ENCODE peak calls at places on chromosomes 2 and 18, in ten cellular contexts. One of them, this sample, is unnamed.

GRCh38 chr2:99854236-99854852 is 288.0 kb downstream of the AFF3 start:
- DNase-seq in GM12878: no peak
- DNase-seq in suprapubic skin: no peak
- DNase-seq in stomach: no peak
- DNase-seq in transverse colon: no peak
- DNase-seq in esophagus muscularis mucosa: no peak
- DNase-seq in K562: no peak
- DNase-seq in H1: no peak
- DNase-seq in sigmoid colon: no peak
- DNase-seq in SK-N-SH: no peak
- DNase-seq in this sample: no peak

GRCh38 chr18:44894011-44894410 is 213.3 kb downstream of the SETBP1 start:
- DNase-seq in GM12878: no peak
- DNase-seq in suprapubic skin: no peak
- DNase-seq in stomach: no peak
- DNase-seq in transverse colon: no peak
- DNase-seq in esophagus muscularis mucosa: no peak
- DNase-seq in K562: no peak
- DNase-seq in H1: no peak
- DNase-seq in sigmoid colon: no peak
- DNase-seq in SK-N-SH: no peak
- DNase-seq in this sample: no peak

GRCh38 chr18:69885841-69886531 is 61.7 kb downstream of the CD226 start:
- DNase-seq in GM12878: peak; percentile 72
- DNase-seq in suprapubic skin: no peak
- DNase-seq in stomach: no peak
- DNase-seq in transverse colon: no peak
- DNase-seq in esophagus muscularis mucosa: no peak
- DNase-seq in K562: no peak
- DNase-seq in H1: no peak
- DNase-seq in sigmoid colon: no peak
- DNase-seq in SK-N-SH: no peak
- DNase-seq in this sample: no peak

GRCh38 chr2:85743304-85743978 is 10.3 kb upstream of the ATOH8 start:
- DNase-seq in GM12878: no peak
- DNase-seq in suprapubic skin: no peak
- DNase-seq in stomach: no peak
- DNase-seq in transverse colon: no peak
- DNase-seq in esophagus muscularis mucosa: no peak
- DNase-seq in K562: no peak
- DNase-seq in H1: no peak
- DNase-seq in sigmoid colon: no peak
- DNase-seq in SK-N-SH: no peak
- DNase-seq in this sample: no peak

GRCh38 chr2:1833046-1833445 is 88.7 kb upstream of the PXDN start:
- DNase-seq in GM12878: no peak
- DNase-seq in suprapubic skin: peak; percentile 33
- DNase-seq in stomach: no peak
- DNase-seq in transverse colon: no peak
- DNase-seq in esophagus muscularis mucosa: no peak
- DNase-seq in K562: no peak
- DNase-seq in H1: no peak
- DNase-seq in sigmoid colon: no peak
- DNase-seq in SK-N-SH: no peak
- DNase-seq in this sample: no peak

GRCh38 chr18:45255142-45255890 is 360.0 kb upstream of the SLC14A2 start:
- DNase-seq in GM12878: no peak
- DNase-seq in suprapubic skin: peak; percentile 57
- DNase-seq in stomach: no peak
- DNase-seq in transverse colon: peak; percentile 13
- DNase-seq in esophagus muscularis mucosa: no peak
- DNase-seq in K562: no peak
- DNase-seq in H1: no peak
- DNase-seq in sigmoid colon: peak; percentile 78
- DNase-seq in SK-N-SH: no peak
- DNase-seq in this sample: no peak

GRCh38 chr2:96715658-96716057 is 24.2 kb downstream of the LMAN2L start:
- DNase-seq in GM12878: no peak
- DNase-seq in suprapubic skin: no peak
- DNase-seq in stomach: no peak
- DNase-seq in transverse colon: no peak
- DNase-seq in esophagus muscularis mucosa: no peak
- DNase-seq in K562: no peak
- DNase-seq in H1: no peak
- DNase-seq in sigmoid colon: no peak
- DNase-seq in SK-N-SH: no peak
- DNase-seq in this sample: no peak

GRCh38 chr2:66048667-66049066 is 386.3 kb upstream of the MEIS1 start:
- DNase-seq in GM12878: no peak
- DNase-seq in suprapubic skin: no peak
- DNase-seq in stomach: no peak
- DNase-seq in transverse colon: no peak
- DNase-seq in esophagus muscularis mucosa: no peak
- DNase-seq in K562: no peak
- DNase-seq in H1: no peak
- DNase-seq in sigmoid colon: no peak
- DNase-seq in SK-N-SH: no peak
- DNase-seq in this sample: no peak

GRCh38 chr2:31207790-31208189 is 9.5 kb downstream of the CAPN14 start:
- DNase-seq in GM12878: no peak
- DNase-seq in suprapubic skin: no peak
- DNase-seq in stomach: no peak
- DNase-seq in transverse colon: no peak
- DNase-seq in esophagus muscularis mucosa: no peak
- DNase-seq in K562: no peak
- DNase-seq in H1: peak; percentile 35
- DNase-seq in sigmoid colon: no peak
- DNase-seq in SK-N-SH: no peak
- DNase-seq in this sample: no peak

GRCh38 chr2:171807831-171808393 is 86.1 kb downstream of the SLC25A12 start:
- DNase-seq in GM12878: no peak
- DNase-seq in suprapubic skin: no peak
- DNase-seq in stomach: no peak
- DNase-seq in transverse colon: no peak
- DNase-seq in esophagus muscularis mucosa: no peak
- DNase-seq in K562: no peak
- DNase-seq in H1: no peak
- DNase-seq in sigmoid colon: no peak
- DNase-seq in SK-N-SH: no peak
- DNase-seq in this sample: no peak

GRCh38 chr18:3151379-3152264 is 68.1 kb downstream of the MYOM1 start:
- DNase-seq in GM12878: no peak
- DNase-seq in suprapubic skin: no peak
- DNase-seq in stomach: no peak
- DNase-seq in transverse colon: no peak
- DNase-seq in esophagus muscularis mucosa: no peak
- DNase-seq in K562: peak; percentile 63
- DNase-seq in H1: no peak
- DNase-seq in sigmoid colon: no peak
- DNase-seq in SK-N-SH: peak; percentile 64
- DNase-seq in this sample: no peak

GRCh38 chr2:39603436-39603835 is 62.3 kb upstream of the TMEM178A start:
- DNase-seq in GM12878: no peak
- DNase-seq in suprapubic skin: no peak
- DNase-seq in stomach: no peak
- DNase-seq in transverse colon: no peak
- DNase-seq in esophagus muscularis mucosa: no peak
- DNase-seq in K562: no peak
- DNase-seq in H1: no peak
- DNase-seq in sigmoid colon: no peak
- DNase-seq in SK-N-SH: no peak
- DNase-seq in this sample: no peak

GRCh38 chr2:173962583-173963110 is 2.5 kb downstream of the SP3 start:
- DNase-seq in GM12878: no peak
- DNase-seq in suprapubic skin: no peak
- DNase-seq in stomach: no peak
- DNase-seq in transverse colon: no peak
- DNase-seq in esophagus muscularis mucosa: no peak
- DNase-seq in K562: peak; percentile 35
- DNase-seq in H1: no peak
- DNase-seq in sigmoid colon: no peak
- DNase-seq in SK-N-SH: no peak
- DNase-seq in this sample: no peak

GRCh38 chr2:173964565-173965371 is 405 bp downstream of the SP3 start:
- DNase-seq in GM12878: peak; percentile 35
- DNase-seq in suprapubic skin: peak; percentile 95
- DNase-seq in stomach: peak; percentile 85
- DNase-seq in transverse colon: peak; percentile 89
- DNase-seq in esophagus muscularis mucosa: peak; percentile 97
- DNase-seq in K562: peak; percentile 90
- DNase-seq in H1: peak; percentile 78
- DNase-seq in sigmoid colon: peak; percentile 97
- DNase-seq in SK-N-SH: peak; percentile 83
- DNase-seq in this sample: peak; percentile 95

GRCh38 chr2:173962036-173962435 is 3.1 kb downstream of the SP3 start:
- DNase-seq in GM12878: no peak
- DNase-seq in suprapubic skin: no peak
- DNase-seq in stomach: no peak
- DNase-seq in transverse colon: no peak
- DNase-seq in esophagus muscularis mucosa: no peak
- DNase-seq in K562: no peak
- DNase-seq in H1: no peak
- DNase-seq in sigmoid colon: no peak
- DNase-seq in SK-N-SH: no peak
- DNase-seq in this sample: no peak

GRCh38 chr2:173963817-173964564 is 1.2 kb downstream of the SP3 start:
- DNase-seq in GM12878: peak; percentile 66
- DNase-seq in suprapubic skin: peak; percentile 95
- DNase-seq in stomach: peak; percentile 93
- DNase-seq in transverse colon: peak; percentile 96
- DNase-seq in esophagus muscularis mucosa: peak; percentile 97
- DNase-seq in K562: peak; percentile 93
- DNase-seq in H1: peak; percentile 89
- DNase-seq in sigmoid colon: peak; percentile 95
- DNase-seq in SK-N-SH: peak; percentile 90
- DNase-seq in this sample: peak; percentile 99

DNA sequence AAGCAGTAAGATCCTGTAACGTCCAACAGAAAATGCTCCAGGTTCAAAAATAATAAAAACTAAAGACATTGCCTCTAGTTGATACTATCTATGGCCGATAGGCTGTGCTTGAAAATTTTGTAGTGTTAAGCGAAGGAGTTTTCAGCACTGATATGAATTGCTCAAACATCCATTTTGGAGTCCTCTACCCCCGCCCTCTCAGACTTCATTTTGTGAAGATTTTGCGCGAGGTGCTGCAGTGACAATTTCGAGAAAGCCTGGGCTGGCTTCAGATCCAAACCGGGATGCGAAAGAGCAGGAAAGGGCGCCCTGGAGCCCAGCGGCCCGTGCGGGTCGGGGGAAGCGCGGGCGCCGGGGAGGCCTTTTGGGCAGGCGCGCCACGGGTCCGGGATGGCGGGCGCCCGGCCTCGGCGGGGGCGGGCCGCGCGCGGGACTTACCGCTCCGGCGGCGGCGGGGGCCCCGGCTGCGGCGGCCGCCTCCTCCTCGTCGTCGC is 1.8 kb downstream of the SP3 start:
- DNase-seq in GM12878: no peak
- DNase-seq in suprapubic skin: peak; percentile 74
- DNase-seq in stomach: no peak
- DNase-seq in transverse colon: peak; percentile 46
- DNase-seq in esophagus muscularis mucosa: no peak
- DNase-seq in K562: no peak
- DNase-seq in H1: no peak
- DNase-seq in sigmoid colon: peak; percentile 67
- DNase-seq in SK-N-SH: no peak
- DNase-seq in this sample: no peak
- TF ChIP-seq EP300 in GM12878: no peak
- TF ChIP-seq EP300 in suprapubic skin: no peak
- TF ChIP-seq EP300 in stomach: no peak
- TF ChIP-seq EP300 in transverse colon: no peak
- TF ChIP-seq EP300 in esophagus muscularis mucosa: no peak
- TF ChIP-seq EP300 in K562: no peak
- TF ChIP-seq EP300 in H1: no peak
- TF ChIP-seq EP300 in sigmoid colon: no peak
- TF ChIP-seq EP300 in SK-N-SH: no peak
- TF ChIP-seq EP300 in this sample: no peak

DNA sequence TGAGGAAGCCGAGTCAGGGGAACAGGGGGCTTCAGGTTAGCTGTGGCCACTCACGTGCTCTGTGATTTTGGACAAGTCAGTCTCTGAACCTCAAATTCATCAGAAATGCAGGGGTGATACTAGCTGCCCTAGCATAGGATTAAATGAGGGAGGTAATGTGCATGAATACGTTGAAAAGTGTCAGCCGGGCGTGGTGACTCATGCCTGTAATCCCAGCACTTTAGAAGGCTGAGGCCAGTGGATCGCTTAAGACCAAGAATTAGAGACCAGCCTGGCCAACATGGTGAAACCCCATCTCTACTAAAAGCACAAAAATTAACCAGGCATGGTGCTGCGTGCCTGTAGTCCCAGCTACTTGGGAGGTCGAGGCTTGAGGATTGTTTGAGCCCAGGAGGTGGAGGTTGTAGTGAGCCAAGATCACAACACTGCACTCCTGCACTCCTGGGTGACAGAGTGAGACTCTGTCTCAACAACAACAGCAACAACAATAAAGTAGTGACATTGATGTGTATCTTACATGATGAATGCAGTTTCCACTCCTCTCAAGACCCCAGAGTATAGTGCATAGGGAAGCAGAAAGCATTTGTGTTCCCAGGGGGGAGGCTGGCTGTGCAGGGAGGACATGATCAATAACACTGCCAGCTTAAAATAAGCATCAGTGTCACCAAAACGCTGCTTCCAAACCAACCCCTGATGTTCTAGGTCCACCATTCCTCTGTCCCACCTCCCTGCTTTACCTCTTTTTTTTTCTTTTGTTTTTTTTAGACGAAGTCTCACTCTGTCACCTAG is 68.8 kb downstream of the HNRNPLL start:
- DNase-seq in GM12878: no peak
- DNase-seq in suprapubic skin: no peak
- DNase-seq in stomach: no peak
- DNase-seq in transverse colon: no peak
- DNase-seq in esophagus muscularis mucosa: no peak
- DNase-seq in K562: no peak
- DNase-seq in H1: no peak
- DNase-seq in sigmoid colon: no peak
- DNase-seq in SK-N-SH: no peak
- DNase-seq in this sample: no peak
- TF ChIP-seq POLR2AphosphoS5 in GM12878: no peak
- TF ChIP-seq POLR2AphosphoS5 in suprapubic skin: no peak
- TF ChIP-seq POLR2AphosphoS5 in stomach: no peak
- TF ChIP-seq POLR2AphosphoS5 in transverse colon: no peak
- TF ChIP-seq POLR2AphosphoS5 in esophagus muscularis mucosa: no peak
- TF ChIP-seq POLR2AphosphoS5 in K562: no peak
- TF ChIP-seq POLR2AphosphoS5 in H1: no peak
- TF ChIP-seq POLR2AphosphoS5 in sigmoid colon: no peak
- TF ChIP-seq POLR2AphosphoS5 in SK-N-SH: no peak
- TF ChIP-seq POLR2AphosphoS5 in this sample: no peak

GRCh38 chr2:239275037-239275685 is 125.7 kb downstream of the HDAC4 start:
- DNase-seq in GM12878: no peak
- DNase-seq in suprapubic skin: peak; percentile 95
- DNase-seq in stomach: peak; percentile 69
- DNase-seq in transverse colon: peak; percentile 72
- DNase-seq in esophagus muscularis mucosa: no peak
- DNase-seq in K562: peak; percentile 74
- DNase-seq in H1: no peak
- DNase-seq in sigmoid colon: peak; percentile 87
- DNase-seq in SK-N-SH: peak; percentile 90
- DNase-seq in this sample: peak; percentile 92
- TF ChIP-seq EP300 in GM12878: no peak
- TF ChIP-seq EP300 in suprapubic skin: no peak
- TF ChIP-seq EP300 in stomach: no peak
- TF ChIP-seq EP300 in transverse colon: no peak
- TF ChIP-seq EP300 in esophagus muscularis mucosa: no peak
- TF ChIP-seq EP300 in K562: peak; percentile 44
- TF ChIP-seq EP300 in H1: no peak
- TF ChIP-seq EP300 in sigmoid colon: peak; percentile 34
- TF ChIP-seq EP300 in SK-N-SH: peak; percentile 36
- TF ChIP-seq EP300 in this sample: no peak

GRCh38 chr2:19356545-19357382 is 1.7 kb downstream of the OSR1 start:
- DNase-seq in GM12878: no peak
- DNase-seq in suprapubic skin: no peak
- DNase-seq in stomach: no peak
- DNase-seq in transverse colon: no peak
- DNase-seq in esophagus muscularis mucosa: peak; percentile 86
- DNase-seq in K562: no peak
- DNase-seq in H1: no peak
- DNase-seq in sigmoid colon: no peak
- DNase-seq in SK-N-SH: peak; percentile 60
- DNase-seq in this sample: peak; percentile 76
- TF ChIP-seq POLR2AphosphoS5 in GM12878: no peak
- TF ChIP-seq POLR2AphosphoS5 in suprapubic skin: no peak
- TF ChIP-seq POLR2AphosphoS5 in stomach: no peak
- TF ChIP-seq POLR2AphosphoS5 in transverse colon: no peak
- TF ChIP-seq POLR2AphosphoS5 in esophagus muscularis mucosa: peak; percentile 9
- TF ChIP-seq POLR2AphosphoS5 in K562: no peak
- TF ChIP-seq POLR2AphosphoS5 in H1: no peak
- TF ChIP-seq POLR2AphosphoS5 in sigmoid colon: no peak
- TF ChIP-seq POLR2AphosphoS5 in SK-N-SH: peak; percentile 19
- TF ChIP-seq POLR2AphosphoS5 in this sample: no peak

This sample was measured in upper lobe of left lung.